ENCODE peak calls at places on chromosomes 7 and 10, in four cellular contexts. One of them, this sample, is unnamed. For H3K27me3, the result is how much of the 10 kb centered on the place peaks cover.

GRCh38 chr10:60206735-60207134 is 182.9 kb downstream of the ANK3 start:
- DNase-seq in GM23338: no peak
- DNase-seq in GM23248: peak
- DNase-seq in fibroblast of lung: peak
- DNase-seq in this sample: peak

GRCh38 chr7:131212114-131212513 is 115.6 kb upstream of the MKLN1 start:
- DNase-seq in fibroblast of lung: no peak
- DNase-seq in GM23248: no peak
- DNase-seq in GM23338: peak
- DNase-seq in this sample: no peak

GRCh38 chr10:14032406-14032998 is 298.2 kb downstream of the FRMD4A start:
- DNase-seq in fibroblast of lung: peak
- DNase-seq in GM23248: peak
- DNase-seq in GM23338: peak
- DNase-seq in this sample: no peak

GRCh38 chr10:132560248-132560731 is 22.7 kb downstream of the INPP5A start:
- DNase-seq in fibroblast of lung: peak
- DNase-seq in GM23248: peak
- DNase-seq in GM23338: no peak
- DNase-seq in this sample: no peak

GRCh38 chr7:81075150-81075549 is 156.3 kb upstream of the SEMA3C start:
- DNase-seq in GM23248: peak
- DNase-seq in fibroblast of lung: peak
- DNase-seq in GM23338: no peak
- DNase-seq in this sample: peak

GRCh38 chr10:92242910-92243671 is 47.8 kb downstream of the CPEB3 start:
- DNase-seq in fibroblast of lung: peak
- DNase-seq in GM23338: peak
- DNase-seq in GM23248: peak
- DNase-seq in this sample: peak

GRCh38 chr10:7340179-7340874 is 70.5 kb downstream of the SFMBT2 start:
- DNase-seq in GM23248: no peak
- DNase-seq in fibroblast of lung: peak
- DNase-seq in GM23338: no peak
- DNase-seq in this sample: no peak

GRCh38 chr10:97844672-97845071 is 5.0 kb upstream of the GOLGA7B start:
- DNase-seq in GM23248: no peak
- DNase-seq in GM23338: no peak
- DNase-seq in fibroblast of lung: no peak
- DNase-seq in this sample: no peak

GRCh38 chr10:11867497-11867896 is 44.3 kb downstream of the PROSER2 start:
- DNase-seq in fibroblast of lung: no peak
- DNase-seq in GM23248: no peak
- DNase-seq in GM23338: peak
- DNase-seq in this sample: no peak

GRCh38 chr7:9575716-9576115 is 1142.3 kb downstream of the NXPH1 start:
- DNase-seq in GM23338: no peak
- DNase-seq in fibroblast of lung: no peak
- DNase-seq in GM23248: no peak
- DNase-seq in this sample: no peak

GRCh38 chr10:122163182-122164027 is 107.7 kb upstream of the BTBD16 start:
- DNase-seq in fibroblast of lung: peak
- DNase-seq in GM23338: peak
- DNase-seq in GM23248: peak
- DNase-seq in this sample: no peak

GRCh38 chr10:19195698-19196097 is 147.1 kb downstream of the MALRD1 start:
- DNase-seq in GM23248: no peak
- DNase-seq in fibroblast of lung: no peak
- DNase-seq in GM23338: no peak
- DNase-seq in this sample: no peak

GRCh38 chr10:121579656-121580055 is 18.6 kb downstream of the FGFR2 start:
- DNase-seq in fibroblast of lung: peak
- DNase-seq in GM23248: no peak
- DNase-seq in GM23338: peak
- DNase-seq in this sample: peak

GRCh38 chr7:64183126-64183742 is 23.8 kb upstream of the ZNF735 start:
- DNase-seq in GM23338: peak
- DNase-seq in GM23248: peak
- DNase-seq in fibroblast of lung: no peak
- DNase-seq in this sample: no peak

GRCh38 chr7:47552631-47553030 is 29.3 kb downstream of the TNS3 start:
- DNase-seq in GM23248: peak
- DNase-seq in fibroblast of lung: peak
- DNase-seq in GM23338: no peak
- DNase-seq in this sample: peak

GRCh38 chr10:22581453-22581852 is 132.9 kb downstream of the PIP4K2A start:
- DNase-seq in GM23248: no peak
- DNase-seq in GM23338: no peak
- DNase-seq in fibroblast of lung: no peak
- DNase-seq in this sample: no peak

GRCh38 chr10:103854265-103854686 is 1.1 kb downstream of the SH3PXD2A start:
- DNase-seq in GM23338: peak
- DNase-seq in fibroblast of lung: no peak
- DNase-seq in GM23248: no peak
- DNase-seq in this sample: no peak

GRCh38 chr10:109894516-109894915 is 28.8 kb downstream of the XPNPEP1 start:
- DNase-seq in GM23338: no peak
- DNase-seq in fibroblast of lung: peak
- DNase-seq in GM23248: peak
- DNase-seq in this sample: peak

GRCh38 chr10:116669832-116670644 is 49.3 kb downstream of the PNLIPRP2 start:
- DNase-seq in GM23338: peak
- DNase-seq in GM23248: peak
- DNase-seq in fibroblast of lung: peak
- DNase-seq in this sample: no peak

GRCh38 chr10:71268247-71268691 is 50.8 kb upstream of the SLC29A3 start:
- DNase-seq in fibroblast of lung: peak
- DNase-seq in GM23338: peak
- DNase-seq in GM23248: peak
- DNase-seq in this sample: no peak

GRCh38 chr10:97452352-97452751 is 6.4 kb downstream of the ZDHHC16 start:
- DNase-seq in fibroblast of lung: no peak
- DNase-seq in GM23338: no peak
- DNase-seq in GM23248: no peak
- DNase-seq in this sample: no peak

GRCh38 chr7:140501941-140502340 is 22.6 kb upstream of the MKRN1 start:
- DNase-seq in GM23248: no peak
- DNase-seq in GM23338: no peak
- DNase-seq in fibroblast of lung: no peak
- DNase-seq in this sample: no peak

GRCh38 chr7:6221340-6222319 is 50.8 kb downstream of the CYTH3 start:
- DNase-seq in GM23338: no peak
- DNase-seq in GM23248: peak
- DNase-seq in fibroblast of lung: peak
- DNase-seq in this sample: no peak

GRCh38 chr7:121541457-121541856 is 145.3 kb upstream of the FAM3C start:
- DNase-seq in GM23338: no peak
- DNase-seq in GM23248: no peak
- DNase-seq in fibroblast of lung: no peak
- DNase-seq in this sample: peak

GRCh38 chr10:21329995-21330627 is 195.4 kb downstream of the SKIDA1 start:
- DNase-seq in GM23338: no peak
- DNase-seq in GM23248: peak
- DNase-seq in fibroblast of lung: peak
- DNase-seq in this sample: peak

GRCh38 chr10:1715821-1716220 is 21.5 kb downstream of the ADARB2 start:
- DNase-seq in GM23248: no peak
- DNase-seq in fibroblast of lung: no peak
- DNase-seq in GM23338: peak
- DNase-seq in this sample: peak

GRCh38 chr7:156752371-156753297 is 112.1 kb downstream of the RNF32 start:
- DNase-seq in GM23338: peak
- DNase-seq in fibroblast of lung: peak
- DNase-seq in GM23248: no peak
- DNase-seq in this sample: no peak

GRCh38 chr10:59047180-59047579 is 129.3 kb upstream of the PHYHIPL start:
- DNase-seq in fibroblast of lung: no peak
- DNase-seq in GM23338: no peak
- DNase-seq in GM23248: no peak
- DNase-seq in this sample: no peak

GRCh38 chr10:113854757-113855626 is 531 bp downstream of the NHLRC2 start:
- DNase-seq in fibroblast of lung: peak
- DNase-seq in GM23338: peak
- DNase-seq in GM23248: peak
- DNase-seq in this sample: peak

GRCh38 chr10:69883680-69884375 is 82.1 kb downstream of the COL13A1 start:
- DNase-seq in fibroblast of lung: no peak
- DNase-seq in GM23248: peak
- DNase-seq in GM23338: no peak
- DNase-seq in this sample: no peak

GRCh38 chr7:131300078-131300477 is 27.6 kb upstream of the MKLN1 start:
- DNase-seq in GM23248: no peak
- DNase-seq in fibroblast of lung: no peak
- DNase-seq in GM23338: no peak
- DNase-seq in this sample: no peak

GRCh38 chr10:17831326-17831725 is 22.2 kb downstream of the MRC1 start:
- DNase-seq in GM23338: no peak
- DNase-seq in GM23248: no peak
- DNase-seq in fibroblast of lung: no peak
- DNase-seq in this sample: no peak

GRCh38 chr7:127266047-127266446 is 13.3 kb upstream of the GRM8 start:
- DNase-seq in GM23248: no peak
- DNase-seq in GM23338: no peak
- DNase-seq in fibroblast of lung: no peak
- DNase-seq in this sample: no peak

GRCh38 chr7:44533301-44534055 is 7.7 kb downstream of the NPC1L1 start:
- DNase-seq in fibroblast of lung: no peak
- DNase-seq in GM23248: peak
- DNase-seq in GM23338: no peak
- DNase-seq in this sample: no peak

GRCh38 chr10:34163075-34163905 is 651.8 kb downstream of the PARD3 start:
- DNase-seq in fibroblast of lung: peak
- DNase-seq in GM23248: peak
- DNase-seq in GM23338: no peak
- DNase-seq in this sample: no peak

DNA sequence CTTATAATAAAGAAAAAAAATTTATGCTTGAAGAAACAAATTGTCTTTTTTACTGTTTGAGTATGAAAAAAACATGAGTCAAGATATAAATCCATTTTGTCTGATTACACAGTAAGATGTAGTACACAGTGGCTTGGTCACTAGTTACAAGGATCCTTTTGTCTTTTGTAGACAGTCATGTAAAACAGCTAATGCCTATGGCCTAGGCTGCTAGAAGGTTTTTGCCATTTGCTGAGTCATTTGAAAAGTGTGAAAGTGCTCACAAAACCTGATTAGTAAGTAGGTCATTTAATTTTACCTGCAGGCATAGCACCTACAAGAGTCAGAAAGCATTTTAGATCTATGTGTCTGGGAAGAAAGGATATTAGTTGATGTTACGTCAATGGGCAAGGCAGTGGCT is 819.4 kb downstream of the MAGI2 start:
- DNase-seq in fibroblast of lung: no peak
- DNase-seq in GM23338: no peak
- DNase-seq in GM23248: no peak
- DNase-seq in this sample: peak
- H3K27me3 ChIP-seq in fibroblast of lung: under half
- H3K27me3 ChIP-seq in GM23338: under half
- H3K27me3 ChIP-seq in GM23248: under half
- H3K27me3 ChIP-seq in this sample: under half

DNA sequence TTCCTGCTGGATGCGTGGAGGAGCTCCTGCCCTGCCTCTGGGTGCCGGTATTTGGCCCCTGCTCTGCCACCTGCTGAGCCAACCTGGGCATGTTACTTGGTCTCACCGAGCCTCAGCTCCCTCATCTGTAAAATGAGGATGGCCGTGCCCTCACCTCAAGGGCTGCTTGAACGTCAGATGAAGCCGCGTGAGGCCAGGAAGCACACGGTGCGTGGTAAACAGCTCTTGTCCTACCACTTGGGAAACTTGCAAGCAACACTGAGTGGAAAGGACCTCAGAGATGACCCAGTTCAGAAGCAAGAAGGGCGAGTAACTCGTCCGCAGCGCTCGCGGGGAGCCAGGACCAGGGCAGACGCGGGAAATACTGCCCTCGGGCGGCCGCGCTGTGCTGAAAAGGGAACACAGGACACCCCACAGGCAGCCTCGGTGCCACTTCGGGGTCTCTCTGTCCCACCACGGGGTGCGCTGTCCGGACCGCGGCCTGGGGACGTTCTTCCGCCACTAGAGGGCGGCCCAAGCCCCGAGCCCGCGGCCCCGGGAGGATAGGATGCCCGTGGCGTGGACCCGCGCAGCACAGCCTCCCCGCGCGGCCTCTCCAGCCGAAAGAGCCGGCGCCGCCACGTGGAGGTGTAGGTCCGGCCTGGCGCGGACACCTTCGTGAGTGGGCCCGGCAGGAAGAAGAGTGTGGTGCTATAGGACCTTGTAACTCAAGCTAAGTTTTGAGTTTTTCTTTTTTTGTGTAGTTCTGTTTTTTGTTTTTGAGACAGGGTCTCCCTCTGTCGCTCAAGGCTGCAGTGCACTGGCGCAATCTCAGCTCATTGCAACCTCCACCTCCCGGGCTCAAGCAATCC is 94.1 kb downstream of the PRKAG2 start:
- DNase-seq in fibroblast of lung: peak
- DNase-seq in GM23248: peak
- DNase-seq in GM23338: peak
- DNase-seq in this sample: peak
- TF ChIP-seq EZH2 in fibroblast of lung: no peak
- TF ChIP-seq EZH2 in GM23248: no peak
- TF ChIP-seq EZH2 in GM23338: no peak
- TF ChIP-seq EZH2 in this sample: no peak

DNA sequence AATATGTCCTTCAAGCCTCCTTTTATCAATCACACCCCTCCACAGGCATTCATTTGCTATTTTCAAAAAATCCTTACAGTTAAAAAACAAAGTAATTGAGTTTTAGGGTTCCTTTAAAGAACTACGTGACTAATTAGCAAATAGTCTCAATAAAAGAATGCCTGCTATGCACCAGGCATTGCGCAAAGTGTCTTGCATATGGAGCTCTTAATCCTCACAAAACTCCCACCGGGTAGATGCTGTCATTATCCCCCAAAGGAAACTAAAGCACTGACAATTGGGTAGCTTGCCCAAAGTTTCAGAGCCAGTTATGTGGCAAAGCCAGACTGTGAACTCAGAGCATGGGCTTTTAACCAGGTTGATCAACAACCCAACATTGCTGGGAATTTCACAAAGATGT is 305.7 kb downstream of the ELMO1 start:
- DNase-seq in GM23338: no peak
- DNase-seq in GM23248: no peak
- DNase-seq in fibroblast of lung: no peak
- DNase-seq in this sample: no peak
- H3K27me3 ChIP-seq in GM23338: under half
- H3K27me3 ChIP-seq in GM23248: under half
- H3K27me3 ChIP-seq in fibroblast of lung: under half
- H3K27me3 ChIP-seq in this sample: under half

GRCh38 chr7:158167373-158167772 is 420.2 kb downstream of the PTPRN2 start:
- DNase-seq in fibroblast of lung: no peak
- DNase-seq in GM23338: no peak
- DNase-seq in GM23248: no peak
- DNase-seq in this sample: no peak

GRCh38 chr7:158161194-158161593 is 426.4 kb downstream of the PTPRN2 start:
- DNase-seq in GM23248: no peak
- DNase-seq in fibroblast of lung: no peak
- DNase-seq in GM23338: no peak
- DNase-seq in this sample: no peak

GRCh38 chr7:158164101-158165095 is 423.2 kb downstream of the PTPRN2 start:
- DNase-seq in fibroblast of lung: no peak
- DNase-seq in GM23248: no peak
- DNase-seq in GM23338: no peak
- DNase-seq in this sample: no peak

GRCh38 chr7:158166386-158167340 is 421.0 kb downstream of the PTPRN2 start:
- DNase-seq in GM23338: no peak
- DNase-seq in fibroblast of lung: no peak
- DNase-seq in GM23248: no peak
- DNase-seq in this sample: no peak

GRCh38 chr7:158165711-158166110 is 421.9 kb downstream of the PTPRN2 start:
- DNase-seq in GM23338: no peak
- DNase-seq in fibroblast of lung: no peak
- DNase-seq in GM23248: no peak
- DNase-seq in this sample: no peak
- TF ChIP-seq EZH2 in GM23338: no peak
- TF ChIP-seq EZH2 in fibroblast of lung: no peak
- TF ChIP-seq EZH2 in GM23248: no peak
- TF ChIP-seq EZH2 in this sample: no peak

This sample was measured in mammary epithelial cell.